ENCODE peak calls at places on chromosomes 5 and 9, in six cellular contexts. O is Peyer's patch, M is IMR-90, N is body of pancreas, X is tibial nerve, T is cardiac muscle cell. R is an unnamed sample.

GRCh38 chr5:83322273-83322924 is 149.1 kb upstream of the VCAN start:
- DNase-seq in N (no peak), O (no peak), X (no peak), M (no peak), T (no peak), R (no peak)

GRCh38 chr9:100375677-100376076 is 22.9 kb upstream of the TEX10 start:
- DNase-seq in O (no peak), T (no peak), N (no peak), X (no peak), M (no peak), R (no peak)

GRCh38 chr9:426976-427375 is 212.3 kb downstream of the DOCK8 start:
- DNase-seq in T (no peak), M (no peak), N (no peak), X (no peak), O (no peak), R (no peak)

GRCh38 chr5:87076931-87077330 is 190.8 kb upstream of the RASA1 start:
- DNase-seq in X (no peak), M (peak), O (no peak), N (no peak), T (no peak), R (no peak)

GRCh38 chr5:39760385-39761198 is 335.8 kb upstream of the DAB2 start:
- DNase-seq in M (peak), O (no peak), N (no peak), T (no peak), X (peak), R (no peak)

GRCh38 chr9:95167998-95168397 is 149.5 kb downstream of the FANCC start:
- DNase-seq in M (peak), T (peak), O (peak), N (peak), X (peak), R (peak)

GRCh38 chr5:37816883-37817282 is 23.0 kb downstream of the GDNF start:
- DNase-seq in N (no peak), T (peak), X (no peak), O (no peak), M (peak), R (no peak)

GRCh38 chr9:764105-764524 is 77.4 kb upstream of the DMRT1 start:
- DNase-seq in X (peak), M (peak), O (peak), T (peak), N (peak), R (no peak)

GRCh38 chr9:101026824-101027223 is 1.7 kb upstream of the PLPPR1 start:
- DNase-seq in O (no peak), X (no peak), T (peak), N (peak), M (no peak), R (no peak)

GRCh38 chr5:95619518-95620029 is 313 bp upstream of the GPR150 start:
- DNase-seq in T (no peak), X (no peak), O (no peak), N (no peak), M (no peak), R (no peak)

GRCh38 chr5:139854029-139854605 is 58.5 kb downstream of the PSD2 start:
- DNase-seq in T (no peak), N (peak), X (no peak), O (no peak), M (no peak), R (no peak)

GRCh38 chr5:59346987-59347386 is 546.5 kb downstream of the PDE4D start:
- DNase-seq in M (no peak), X (no peak), O (no peak), N (no peak), T (no peak), R (no peak)

GRCh38 chr5:180291234-180291940 is 496 bp downstream of the MAPK9 start:
- DNase-seq in N (peak), M (no peak), X (no peak), O (peak), T (peak), R (no peak)

DNA sequence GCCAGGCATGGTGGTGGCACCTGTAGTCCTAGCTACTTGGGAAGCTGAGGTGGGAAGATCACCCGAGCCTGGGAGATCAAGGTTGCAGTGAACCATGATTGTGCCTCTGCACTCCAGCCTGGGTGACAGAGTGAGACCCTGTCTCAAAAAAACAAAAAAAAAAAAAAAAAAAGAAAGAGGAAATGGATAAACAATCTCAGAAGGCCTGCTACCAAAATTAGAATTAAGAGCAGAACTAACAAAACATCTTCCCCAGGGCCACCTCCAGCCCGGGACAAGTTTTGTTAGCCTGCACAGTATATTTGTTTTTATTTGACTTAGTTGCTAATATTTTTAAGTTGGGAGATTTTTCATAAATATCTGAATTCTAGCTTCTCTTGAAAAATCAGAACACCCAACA is 23.1 kb downstream of the PAX5 start:
- DNase-seq in O (no peak), X (no peak), N (no peak), M (no peak), T (no peak), R (no peak)
- H3K27ac ChIP-seq in O (no peak), X (no peak), N (no peak), M (no peak), T (no peak), R (no peak)

DNA sequence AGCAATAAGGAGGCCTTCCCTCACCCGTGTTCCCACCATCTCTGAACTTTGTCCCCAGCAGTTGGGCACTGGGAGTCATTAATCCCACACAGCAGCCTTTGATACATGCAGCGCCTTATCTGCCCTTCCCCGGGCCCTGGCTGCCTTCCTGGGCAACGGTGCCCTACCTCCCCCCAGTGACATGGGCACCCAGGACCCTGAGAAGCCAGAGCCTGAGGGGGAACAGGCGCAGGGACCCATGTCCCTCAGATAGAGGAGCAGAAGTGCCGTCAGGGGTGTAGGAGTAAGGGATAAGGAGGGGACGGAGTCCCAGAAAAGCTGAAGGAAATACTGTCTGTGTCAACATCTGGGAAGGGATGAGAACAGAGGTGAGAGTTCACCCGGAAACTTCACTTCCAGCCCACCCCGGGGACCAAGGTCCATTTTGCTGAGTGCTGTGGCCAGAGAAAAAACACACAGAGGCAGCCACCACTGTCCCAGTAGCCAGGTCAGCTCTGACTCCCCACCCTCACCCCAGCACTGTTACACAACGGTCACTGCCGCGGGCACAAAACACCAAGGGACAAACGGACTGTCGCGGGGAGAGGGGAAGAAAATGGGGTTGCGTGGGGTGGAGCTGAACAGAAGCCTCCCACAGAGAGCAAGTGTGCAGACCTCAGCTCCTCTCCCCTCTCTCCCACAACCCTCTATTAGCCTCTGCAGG is 3.8 kb downstream of the PCDH1 start:
- DNase-seq in N (peak), M (no peak), T (no peak), O (peak), X (no peak), R (no peak)
- H3K27ac ChIP-seq in N (peak), M (no peak), T (no peak), O (peak), X (peak), R (no peak)

GRCh38 chr9:76911971-76912370 is 6.1 kb upstream of the PRUNE2 start:
- DNase-seq in X (no peak), T (no peak), O (no peak), N (no peak), M (no peak), R (no peak)
- H3K27ac ChIP-seq in X (no peak), T (no peak), O (no peak), N (no peak), M (no peak), R (no peak)

GRCh38 chr5:157949520-157949919 is 90.6 kb upstream of the CLINT1 start:
- DNase-seq in T (no peak), X (no peak), M (no peak), N (no peak), O (no peak), R (no peak)
- H3K27ac ChIP-seq in T (peak), X (no peak), M (no peak), N (no peak), O (peak), R (no peak)

GRCh38 chr5:115531787-115532367 is 12.7 kb downstream of the FEM1C start:
- DNase-seq in T (no peak), N (no peak), M (no peak), O (no peak), X (no peak), R (no peak)
- H3K27ac ChIP-seq in T (peak), N (no peak), M (no peak), O (no peak), X (no peak), R (no peak)

GRCh38 chr5:157066080-157066479 is 7.2 kb upstream of the HAVCR1 start:
- DNase-seq in X (no peak), M (no peak), T (no peak), N (no peak), O (no peak), R (no peak)
- H3K27ac ChIP-seq in X (no peak), M (no peak), T (no peak), N (no peak), O (no peak), R (no peak)

GRCh38 chr9:4620881-4621555 is 41.1 kb upstream of the PLPP6 start:
- DNase-seq in X (no peak), M (peak), T (no peak), N (no peak), O (no peak), R (no peak)
- H3K27ac ChIP-seq in X (no peak), M (no peak), T (no peak), N (no peak), O (no peak), R (no peak)

GRCh38 chr9:129489838-129490582 is 130.9 kb downstream of the C9orf50 start:
- DNase-seq in M (peak), X (no peak), N (peak), T (no peak), O (peak), R (peak)
- H3K27ac ChIP-seq in M (peak), X (peak), N (peak), T (peak), O (peak), R (peak)

GRCh38 chr5:127400946-127401670 is 110.5 kb downstream of the MEGF10 start:
- DNase-seq in N (no peak), O (no peak), M (no peak), X (no peak), T (no peak), R (no peak)
- H3K27ac ChIP-seq in N (no peak), O (no peak), M (no peak), X (no peak), T (no peak), R (no peak)